ENCODE peak calls at places on chromosomes 2 and 18, in five cellular contexts. U is neural progenitor cell, I is colonic mucosa, V is heart left ventricle, S is fibroblast of lung. E is an unnamed sample.

GRCh38 chr2:7886665-7887064 is 795.2 kb upstream of the ID2 start:
- DNase-seq in I (no peak), U (no peak), V (no peak), S (no peak), E (no peak)

GRCh38 chr2:10269291-10269690 is 33.4 kb upstream of the HPCAL1 start:
- DNase-seq in U (no peak), I (peak), S (no peak), V (no peak), E (no peak)

GRCh38 chr2:216474925-216475670 is 23.5 kb upstream of the RPL37A start:
- DNase-seq in U (no peak), V (no peak), S (no peak), I (no peak), E (no peak)

GRCh38 chr18:38644875-38645641 is 1079.5 kb upstream of the CELF4 start:
- DNase-seq in S (no peak), I (no peak), U (no peak), V (no peak), E (no peak)

GRCh38 chr2:238024986-238025385 is 35.8 kb upstream of the SCLY start:
- DNase-seq in I (peak), U (no peak), S (peak), V (no peak), E (no peak)

GRCh38 chr2:131431336-131431735 is 44.6 kb upstream of the TUBA3D start:
- DNase-seq in U (no peak), I (no peak), V (no peak), S (peak), E (no peak)

GRCh38 chr2:152420923-152421322 is 85.9 kb downstream of the FMNL2 start:
- DNase-seq in U (no peak), I (no peak), S (no peak), V (no peak), E (no peak)

GRCh38 chr2:212494413-212495020 is 44.1 kb downstream of the ERBB4 start:
- DNase-seq in I (no peak), V (no peak), U (no peak), S (no peak), E (no peak)

GRCh38 chr2:83665894-83666293 is 793.2 kb downstream of the SUCLG1 start:
- DNase-seq in S (peak), V (no peak), U (no peak), I (no peak), E (no peak)

GRCh38 chr18:9017900-9018217 is 84.6 kb upstream of the NDUFV2 start:
- DNase-seq in I (no peak), U (no peak), S (no peak), V (no peak), E (no peak)

GRCh38 chr2:128474014-128474961 is 155.6 kb upstream of the HS6ST1 start:
- DNase-seq in U (peak), S (no peak), V (no peak), I (peak), E (peak)

GRCh38 chr2:218713922-218714321 is 3.3 kb downstream of the TTLL4 start:
- DNase-seq in U (no peak), S (no peak), V (no peak), I (no peak), E (no peak)

GRCh38 chr2:199131876-199132275 is 325.9 kb downstream of the SATB2 start:
- DNase-seq in I (no peak), V (no peak), U (no peak), S (no peak), E (no peak)

GRCh38 chr18:10099539-10100140 is 185.8 kb downstream of the VAPA start:
- DNase-seq in U (no peak), I (no peak), S (no peak), V (no peak), E (no peak)

GRCh38 chr2:226796840-226797288 is 2.8 kb downstream of the IRS1 start:
- DNase-seq in V (peak), S (peak), I (peak), U (no peak), E (peak)

GRCh38 chr2:214713080-214713830 is 96.2 kb downstream of the BARD1 start:
- DNase-seq in S (no peak), U (no peak), I (no peak), V (no peak), E (no peak)

GRCh38 chr2:32838418-32838817 is 108.3 kb upstream of the LTBP1 start:
- DNase-seq in V (no peak), U (no peak), I (no peak), S (no peak), E (no peak)

GRCh38 chr2:182814380-182814779 is 52.1 kb downstream of the FRZB start:
- DNase-seq in U (no peak), I (no peak), S (no peak), V (no peak), E (no peak)

GRCh38 chr18:25842665-25843064 is 247.7 kb downstream of the SS18 start:
- DNase-seq in S (no peak), V (no peak), I (no peak), U (no peak), E (no peak)

GRCh38 chr18:487371-487770 is 13.1 kb downstream of the COLEC12 start:
- DNase-seq in S (no peak), U (no peak), I (no peak), V (no peak), E (no peak)

GRCh38 chr18:49547701-49548100 is 14.2 kb upstream of the LIPG start:
- DNase-seq in S (peak), V (no peak), U (no peak), I (no peak), E (no peak)

GRCh38 chr2:196245746-196246145 is 74.4 kb upstream of the STK17B start:
- DNase-seq in S (no peak), V (no peak), U (no peak), I (no peak), E (no peak)

GRCh38 chr18:8980496-8981402 is 121.8 kb upstream of the NDUFV2 start:
- DNase-seq in S (no peak), I (no peak), V (no peak), U (peak), E (no peak)

GRCh38 chr2:10144771-10145518 is 22.4 kb downstream of the RRM2 start:
- DNase-seq in V (no peak), U (no peak), S (no peak), I (no peak), E (no peak)

GRCh38 chr2:239721531-239721930 is 303.6 kb downstream of the NDUFA10 start:
- DNase-seq in S (no peak), I (no peak), U (no peak), V (no peak), E (no peak)

GRCh38 chr2:161371869-161372268 is 44.2 kb upstream of the TBR1 start:
- DNase-seq in I (no peak), S (no peak), V (no peak), U (no peak), E (no peak)

GRCh38 chr18:36308711-36309435 is 11.4 kb downstream of the FHOD3 start:
- DNase-seq in I (no peak), V (no peak), S (no peak), U (no peak), E (no peak)

GRCh38 chr2:240479111-240479501 is 43.6 kb downstream of the GPC1 start:
- DNase-seq in U (no peak), I (no peak), S (no peak), V (peak), E (no peak)

GRCh38 chr2:157876066-157876770 is at the start of gene ACVR1:
- DNase-seq in U (peak), I (peak), S (peak), V (peak), E (peak)
- TF ChIP-seq CTCF in U (peak), I (no peak), S (no peak), V (peak), E (no peak)

GRCh38 chr2:203819434-203820133 is 48.0 kb upstream of the CTLA4 start:
- DNase-seq in V (no peak), S (no peak), I (no peak), U (no peak), E (no peak)
- TF ChIP-seq CTCF in V (no peak), S (no peak), I (no peak), U (no peak), E (no peak)

GRCh38 chr2:88813612-88814011 is 122.1 kb downstream of the RPIA start:
- DNase-seq in S (no peak), I (no peak), U (no peak), V (no peak), E (no peak)
- TF ChIP-seq CTCF in S (no peak), I (no peak), U (no peak), V (peak), E (no peak)

GRCh38 chr2:109208071-109208950 is 79.3 kb downstream of the SH3RF3 start:
- DNase-seq in U (no peak), V (no peak), S (peak), I (no peak), E (no peak)
- TF ChIP-seq CTCF in U (peak), V (no peak), S (no peak), I (no peak), E (no peak)

GRCh38 chr2:150911766-150912280 is 349.8 kb downstream of the RBM43 start:
- DNase-seq in V (no peak), I (peak), U (no peak), S (peak), E (no peak)
- TF ChIP-seq CTCF in V (no peak), I (no peak), U (no peak), S (peak), E (no peak)

GRCh38 chr2:230847883-230848388 is 16.8 kb upstream of the ITM2C start:
- DNase-seq in V (peak), U (peak), I (peak), S (peak), E (peak)
- TF ChIP-seq CTCF in V (peak), U (peak), I (peak), S (peak), E (peak)

DNA sequence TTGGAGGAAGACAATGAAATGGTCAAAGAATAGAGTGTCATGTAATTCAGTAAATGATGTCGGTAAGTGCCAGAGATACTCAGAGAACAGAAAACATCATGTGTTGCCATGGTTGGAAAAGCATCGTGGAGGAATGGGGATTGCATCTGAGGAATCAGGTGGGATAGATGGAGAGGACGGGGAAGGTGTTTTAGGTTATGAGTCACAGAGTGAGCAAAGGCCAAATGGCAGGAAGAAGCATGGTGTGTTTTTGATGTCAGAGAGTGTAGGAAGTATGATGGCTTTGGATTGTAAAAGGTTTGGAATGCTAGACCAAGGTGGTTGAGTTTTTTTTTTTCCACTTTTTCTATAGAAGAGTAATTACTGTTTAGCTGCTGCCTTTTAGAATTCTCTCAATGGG is 27.5 kb upstream of the CD28 start:
- DNase-seq in S (no peak), I (no peak), V (no peak), U (no peak), E (no peak)
- TF ChIP-seq CTCF in S (no peak), I (no peak), V (no peak), U (no peak), E (no peak)

E was measured in mesothelial cell of epicardium.